ENCODE peak calls at places on chromosomes 5 and 9, in five cellular contexts. One of them, this sample, is unnamed.

GRCh38 chr9:16191691-16192402 is 639.0 kb downstream of the CCDC171 start:
- DNase-seq in IMR-90: peak
- DNase-seq in trophoblast cell: peak
- DNase-seq in mesenchymal stem cell: peak
- DNase-seq in H9: peak
- DNase-seq in this sample: peak

GRCh38 chr5:56097055-56097454 is 102.3 kb upstream of the IL6ST start:
- DNase-seq in IMR-90: no peak
- DNase-seq in trophoblast cell: no peak
- DNase-seq in mesenchymal stem cell: no peak
- DNase-seq in H9: no peak
- DNase-seq in this sample: no peak

GRCh38 chr5:77133061-77133758 is 46.1 kb upstream of the ZBED3 start:
- DNase-seq in IMR-90: peak
- DNase-seq in trophoblast cell: peak
- DNase-seq in mesenchymal stem cell: peak
- DNase-seq in H9: no peak
- DNase-seq in this sample: no peak

GRCh38 chr5:82334085-82334680 is 56.0 kb upstream of the RPS23 start:
- DNase-seq in IMR-90: no peak
- DNase-seq in trophoblast cell: no peak
- DNase-seq in mesenchymal stem cell: no peak
- DNase-seq in H9: no peak
- DNase-seq in this sample: no peak

GRCh38 chr5:149442563-149443182 is 63.6 kb upstream of the IL17B start:
- DNase-seq in IMR-90: peak
- DNase-seq in trophoblast cell: peak
- DNase-seq in mesenchymal stem cell: peak
- DNase-seq in H9: peak
- DNase-seq in this sample: peak

GRCh38 chr9:107422189-107422802 is 67.3 kb downstream of the KLF4 start:
- DNase-seq in IMR-90: peak
- DNase-seq in trophoblast cell: peak
- DNase-seq in mesenchymal stem cell: peak
- DNase-seq in H9: peak
- DNase-seq in this sample: peak

GRCh38 chr5:177303925-177304391 is 359 bp downstream of the PRELID1 start:
- DNase-seq in IMR-90: no peak
- DNase-seq in trophoblast cell: peak
- DNase-seq in mesenchymal stem cell: peak
- DNase-seq in H9: no peak
- DNase-seq in this sample: no peak

GRCh38 chr9:132749316-132749715 is 79.1 kb downstream of the GTF3C4 start:
- DNase-seq in IMR-90: no peak
- DNase-seq in trophoblast cell: no peak
- DNase-seq in mesenchymal stem cell: no peak
- DNase-seq in H9: no peak
- DNase-seq in this sample: no peak

GRCh38 chr9:133433351-133433843 is 11.2 kb downstream of the ADAMTS13 start:
- DNase-seq in IMR-90: no peak
- DNase-seq in trophoblast cell: no peak
- DNase-seq in mesenchymal stem cell: no peak
- DNase-seq in H9: no peak
- DNase-seq in this sample: no peak

GRCh38 chr9:129719135-129719534 is 33.7 kb downstream of the PTGES start:
- DNase-seq in IMR-90: no peak
- DNase-seq in trophoblast cell: no peak
- DNase-seq in mesenchymal stem cell: no peak
- DNase-seq in H9: peak
- DNase-seq in this sample: no peak

GRCh38 chr5:150300496-150301169 is 2.1 kb downstream of the ARSI start:
- DNase-seq in IMR-90: no peak
- DNase-seq in trophoblast cell: no peak
- DNase-seq in mesenchymal stem cell: no peak
- DNase-seq in H9: no peak
- DNase-seq in this sample: no peak

GRCh38 chr5:10424124-10424731 is 17.5 kb upstream of the ROPN1L start:
- DNase-seq in IMR-90: peak
- DNase-seq in trophoblast cell: peak
- DNase-seq in mesenchymal stem cell: peak
- DNase-seq in H9: peak
- DNase-seq in this sample: no peak

GRCh38 chr5:73384861-73385260 is 63.7 kb downstream of the FOXD1 start:
- DNase-seq in IMR-90: no peak
- DNase-seq in trophoblast cell: no peak
- DNase-seq in mesenchymal stem cell: no peak
- DNase-seq in H9: no peak
- DNase-seq in this sample: no peak

GRCh38 chr9:91558879-91559278 is 135.2 kb upstream of the NFIL3 start:
- DNase-seq in IMR-90: no peak
- DNase-seq in trophoblast cell: peak
- DNase-seq in mesenchymal stem cell: no peak
- DNase-seq in H9: no peak
- DNase-seq in this sample: no peak

GRCh38 chr5:368162-369084 is 46.9 kb downstream of the AHRR start:
- DNase-seq in IMR-90: peak
- DNase-seq in trophoblast cell: peak
- DNase-seq in mesenchymal stem cell: peak
- DNase-seq in H9: peak
- DNase-seq in this sample: no peak

GRCh38 chr9:27276182-27277030 is 20.5 kb downstream of the EQTN start:
- DNase-seq in IMR-90: peak
- DNase-seq in trophoblast cell: peak
- DNase-seq in mesenchymal stem cell: peak
- DNase-seq in H9: no peak
- DNase-seq in this sample: peak

GRCh38 chr5:137344723-137345322 is 154.3 kb downstream of the SPOCK1 start:
- DNase-seq in IMR-90: peak
- DNase-seq in trophoblast cell: peak
- DNase-seq in mesenchymal stem cell: peak
- DNase-seq in H9: peak
- DNase-seq in this sample: peak

GRCh38 chr5:146342882-146343865 is 4.5 kb downstream of the POU4F3 start:
- DNase-seq in IMR-90: no peak
- DNase-seq in trophoblast cell: no peak
- DNase-seq in mesenchymal stem cell: no peak
- DNase-seq in H9: peak
- DNase-seq in this sample: no peak

GRCh38 chr9:8179381-8180053 is 379.9 kb upstream of the DMAC1 start:
- DNase-seq in IMR-90: no peak
- DNase-seq in trophoblast cell: no peak
- DNase-seq in mesenchymal stem cell: no peak
- DNase-seq in H9: no peak
- DNase-seq in this sample: no peak

GRCh38 chr9:41229408-41230401 is 40.6 kb upstream of the ZNG1F start:
- DNase-seq in IMR-90: peak
- DNase-seq in trophoblast cell: peak
- DNase-seq in mesenchymal stem cell: peak
- DNase-seq in H9: peak
- DNase-seq in this sample: no peak

GRCh38 chr9:131889437-131890244 is 149.8 kb upstream of the RAPGEF1 start:
- DNase-seq in IMR-90: no peak
- DNase-seq in trophoblast cell: no peak
- DNase-seq in mesenchymal stem cell: no peak
- DNase-seq in H9: peak
- DNase-seq in this sample: no peak

GRCh38 chr5:142906863-142907671 is 136.9 kb downstream of the ARHGAP26 start:
- DNase-seq in IMR-90: peak
- DNase-seq in trophoblast cell: no peak
- DNase-seq in mesenchymal stem cell: peak
- DNase-seq in H9: no peak
- DNase-seq in this sample: no peak

GRCh38 chr9:131739192-131739961 is 499 bp downstream of the RAPGEF1 start:
- DNase-seq in IMR-90: no peak
- DNase-seq in trophoblast cell: peak
- DNase-seq in mesenchymal stem cell: no peak
- DNase-seq in H9: no peak
- DNase-seq in this sample: peak

GRCh38 chr9:134325813-134326753 is at the start of gene RXRA:
- DNase-seq in IMR-90: peak
- DNase-seq in trophoblast cell: peak
- DNase-seq in mesenchymal stem cell: peak
- DNase-seq in H9: peak
- DNase-seq in this sample: peak

GRCh38 chr5:154190652-154191304 is at the start of gene GALNT10:
- DNase-seq in IMR-90: peak
- DNase-seq in trophoblast cell: peak
- DNase-seq in mesenchymal stem cell: peak
- DNase-seq in H9: peak
- DNase-seq in this sample: peak

GRCh38 chr9:115758441-115758840 is 395.1 kb upstream of the PAPPA start:
- DNase-seq in IMR-90: no peak
- DNase-seq in trophoblast cell: peak
- DNase-seq in mesenchymal stem cell: peak
- DNase-seq in H9: no peak
- DNase-seq in this sample: no peak

GRCh38 chr9:128633601-128634000 is 23.0 kb downstream of the DYNC2I2 start:
- DNase-seq in IMR-90: no peak
- DNase-seq in trophoblast cell: no peak
- DNase-seq in mesenchymal stem cell: no peak
- DNase-seq in H9: no peak
- DNase-seq in this sample: no peak

GRCh38 chr5:151675956-151676712 is 10.6 kb downstream of the SPARC start:
- DNase-seq in IMR-90: no peak
- DNase-seq in trophoblast cell: no peak
- DNase-seq in mesenchymal stem cell: no peak
- DNase-seq in H9: no peak
- DNase-seq in this sample: no peak
- H3K4ac ChIP-seq in IMR-90: peak
- H3K4ac ChIP-seq in trophoblast cell: no peak
- H3K4ac ChIP-seq in mesenchymal stem cell: no peak
- H3K4ac ChIP-seq in H9: no peak
- H3K4ac ChIP-seq in this sample: no peak

DNA sequence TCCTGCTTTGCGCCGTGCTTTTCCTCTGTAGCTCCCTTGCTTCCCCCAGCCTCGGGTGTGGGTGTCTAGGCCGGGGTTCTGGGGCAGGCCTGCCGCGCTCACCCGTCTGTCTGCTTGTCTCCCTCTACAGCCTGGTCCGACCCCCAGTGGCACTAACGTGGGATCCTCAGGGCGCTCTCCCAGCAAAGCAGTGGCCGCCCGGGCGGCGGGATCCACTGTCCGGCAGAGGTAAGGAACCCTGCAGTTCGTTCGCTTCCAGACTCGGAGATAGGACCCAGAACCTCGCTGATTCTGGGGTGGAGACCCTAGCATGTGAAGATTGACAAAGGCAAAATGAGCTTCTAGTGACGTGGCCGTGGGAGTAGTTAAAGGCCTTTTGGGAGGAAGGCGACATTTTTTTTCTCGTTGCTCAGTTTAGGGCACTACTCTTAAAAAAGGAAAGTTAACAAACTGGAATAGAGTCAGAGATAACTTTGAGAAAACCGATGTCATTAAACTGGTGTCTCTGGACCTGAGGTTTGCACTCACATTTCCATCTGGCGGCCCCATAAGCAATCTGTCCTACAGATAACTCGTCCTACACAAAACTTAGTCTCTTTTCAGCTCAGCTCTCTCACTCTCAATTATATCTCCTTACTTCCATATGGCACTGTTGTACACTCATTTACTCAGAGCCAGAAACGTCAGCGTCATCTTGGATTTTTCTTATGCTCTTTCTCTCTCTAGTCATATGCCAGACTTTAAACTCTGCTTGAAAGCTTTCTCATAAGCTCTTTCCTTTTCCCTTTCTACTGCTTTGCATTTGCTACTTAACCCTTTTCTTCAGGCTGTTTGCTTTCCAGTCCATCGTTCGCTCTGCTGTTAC is 566 bp downstream of the SEC61B start:
- DNase-seq in IMR-90: peak
- DNase-seq in trophoblast cell: no peak
- DNase-seq in mesenchymal stem cell: no peak
- DNase-seq in H9: no peak
- DNase-seq in this sample: no peak
- H3K4ac ChIP-seq in IMR-90: peak
- H3K4ac ChIP-seq in trophoblast cell: peak
- H3K4ac ChIP-seq in mesenchymal stem cell: peak
- H3K4ac ChIP-seq in H9: no peak
- H3K4ac ChIP-seq in this sample: no peak

DNA sequence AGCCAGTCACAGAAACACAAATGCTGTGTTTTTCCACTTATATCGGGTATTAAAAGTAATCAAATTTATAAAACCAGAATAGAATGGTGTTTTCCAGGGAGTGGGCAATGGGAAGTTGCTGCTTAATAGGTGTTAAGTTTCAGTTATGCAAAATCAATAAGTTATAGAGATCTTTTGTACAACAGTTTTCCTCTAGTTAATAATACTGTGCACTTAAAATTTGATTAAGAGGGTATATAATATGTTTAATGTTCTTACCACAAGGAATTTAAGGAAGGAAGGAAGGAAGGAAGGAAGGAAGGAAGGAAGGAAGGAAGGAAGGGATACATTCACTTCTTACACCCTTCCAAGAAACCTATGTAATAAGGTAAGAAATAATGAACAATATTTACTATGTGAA is 867.7 kb upstream of the CDH6 start:
- DNase-seq in IMR-90: no peak
- DNase-seq in trophoblast cell: no peak
- DNase-seq in mesenchymal stem cell: no peak
- DNase-seq in H9: no peak
- DNase-seq in this sample: no peak
- H3K4ac ChIP-seq in IMR-90: no peak
- H3K4ac ChIP-seq in trophoblast cell: no peak
- H3K4ac ChIP-seq in mesenchymal stem cell: no peak
- H3K4ac ChIP-seq in H9: no peak
- H3K4ac ChIP-seq in this sample: no peak

DNA sequence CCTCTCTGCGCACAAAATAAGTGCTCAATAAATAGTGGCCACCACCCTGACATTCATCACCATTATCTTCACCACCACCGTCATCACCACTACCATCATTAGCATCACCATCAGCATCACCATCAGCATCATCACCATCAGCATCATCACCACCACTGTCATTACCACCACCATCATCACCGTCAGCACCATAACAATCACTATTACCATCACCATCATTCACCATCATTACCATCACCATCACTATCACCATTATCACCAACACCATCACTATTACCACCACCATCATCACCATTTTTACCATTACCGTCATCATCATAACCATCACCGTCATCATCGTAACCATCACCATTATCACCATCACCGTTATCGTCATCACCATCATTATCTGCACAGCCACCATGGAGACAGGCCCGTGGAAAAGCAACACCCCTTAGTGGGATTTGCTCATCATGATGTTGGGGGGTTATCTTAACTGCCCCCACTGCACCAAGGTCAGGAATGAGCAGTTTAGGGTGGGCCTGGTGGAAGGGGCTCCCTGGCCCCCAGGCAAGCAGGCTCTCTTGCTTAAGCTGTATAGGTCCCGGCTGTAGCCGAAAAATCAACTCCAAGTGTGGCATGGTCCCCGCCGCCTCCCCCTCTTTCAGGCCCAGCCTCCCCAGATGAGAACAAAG is 18.1 kb downstream of the AKNA start:
- DNase-seq in IMR-90: no peak
- DNase-seq in trophoblast cell: no peak
- DNase-seq in mesenchymal stem cell: no peak
- DNase-seq in H9: no peak
- DNase-seq in this sample: no peak
- H3K4ac ChIP-seq in IMR-90: no peak
- H3K4ac ChIP-seq in trophoblast cell: no peak
- H3K4ac ChIP-seq in mesenchymal stem cell: no peak
- H3K4ac ChIP-seq in H9: no peak
- H3K4ac ChIP-seq in this sample: no peak

This sample was measured in neuronal stem cell.